ENCODE peak calls at places on chromosomes 7 and 10, in ten cellular contexts. M is EL; N is activated effector memory CD4-positive, alpha-beta T cell treated with anti-CD3 and anti-CD28 coated beads, Interleukin-2, amount 50 U/mL, for 16 hours; J is CD4-positive, CD25-positive, alpha-beta regulatory T cell; H is AG09309; O is astrocyte; T is A549; B is NCI-H226; U is activated T-cell treated with anti-CD3 and anti-CD28 coated beads, Interleukin-2, amount 50 U/mL, for 72 hours; C is activated naive CD8-positive, alpha-beta T cell treated with anti-CD3 and anti-CD28 coated beads, Interleukin-2, amount 50 U/mL, for 16 hours. K is an unnamed sample.

GRCh38 chr7:176786-177185 is 15.6 kb upstream of the FAM20C start:
- DNase-seq in J (no peak), C (no peak), T (no peak), H (no peak), M (no peak), B (no peak), U (no peak), O (no peak), N (no peak), K (no peak)

GRCh38 chr7:16416289-16417282 is 4.8 kb downstream of the CRPPA start:
- DNase-seq in U (no peak), B (peak; percentile 63), J (no peak), O (peak; percentile 83), C (no peak), N (no peak), M (peak; percentile 81), H (no peak), T (no peak), K (no peak)

GRCh38 chr7:156515911-156516790 is 124.4 kb upstream of the RNF32 start:
- DNase-seq in J (no peak), N (no peak), T (no peak), M (no peak), H (no peak), U (no peak), C (no peak), B (no peak), O (no peak), K (no peak)

GRCh38 chr10:121245799-121246198 is 352.4 kb downstream of the FGFR2 start:
- DNase-seq in H (no peak), O (no peak), N (no peak), M (no peak), C (no peak), U (no peak), J (no peak), B (no peak), T (no peak), K (no peak)

GRCh38 chr7:92340016-92340415 is 94.2 kb downstream of the ANKIB1 start:
- DNase-seq in O (no peak), B (no peak), N (no peak), M (no peak), H (no peak), U (no peak), T (no peak), J (no peak), C (no peak), K (no peak)

GRCh38 chr10:79385392-79385795 is 38.1 kb downstream of the PPIF start:
- DNase-seq in C (no peak), U (no peak), B (no peak), H (no peak), T (no peak), O (no peak), J (no peak), N (no peak), M (no peak), K (no peak)

GRCh38 chr7:141053626-141054025 is 20.2 kb upstream of the TMEM178B start:
- DNase-seq in T (no peak), J (no peak), N (peak; percentile 82), H (no peak), C (no peak), U (peak; percentile 66), M (peak; percentile 74), O (no peak), B (no peak), K (no peak)

GRCh38 chr7:72334066-72334465 is 78.1 kb downstream of the CALN1 start:
- DNase-seq in J (no peak), T (no peak), M (no peak), O (no peak), H (no peak), B (no peak), U (no peak), C (no peak), N (no peak), K (no peak)

GRCh38 chr10:5292196-5292735 is 72.5 kb upstream of the UCN3 start:
- DNase-seq in T (peak; percentile 68), O (no peak), B (no peak), H (no peak), N (peak; percentile 78), M (no peak), J (peak; percentile 48), C (no peak), U (no peak), K (no peak)

GRCh38 chr10:44343836-44344235 is 41.1 kb downstream of the CXCL12 start:
- DNase-seq in J (no peak), U (no peak), M (no peak), C (no peak), T (no peak), B (no peak), N (no peak), H (no peak), O (no peak), K (no peak)

GRCh38 chr10:69898524-69898923 is 96.8 kb downstream of the COL13A1 start:
- DNase-seq in N (no peak), O (no peak), C (no peak), M (no peak), J (no peak), B (no peak), T (no peak), H (no peak), U (no peak), K (no peak)

GRCh38 chr7:132075573-132075972 is 500.7 kb downstream of the PLXNA4 start:
- DNase-seq in J (no peak), M (no peak), H (no peak), B (no peak), C (no peak), O (no peak), T (no peak), U (no peak), N (no peak), K (no peak)

GRCh38 chr7:133783276-133783675 is 343.9 kb upstream of the LRGUK start:
- DNase-seq in C (no peak), H (no peak), B (no peak), U (no peak), T (peak; percentile 3), J (no peak), N (no peak), M (peak; percentile 26), O (no peak), K (no peak)

GRCh38 chr10:88553116-88553752 is 29.9 kb downstream of the RNLS start:
- DNase-seq in M (peak; percentile 63), N (peak; percentile 64), H (peak; percentile 82), U (peak; percentile 28), J (peak; percentile 49), T (peak; percentile 75), C (no peak), B (peak; percentile 48), O (peak; percentile 68), K (no peak)

GRCh38 chr10:64733980-64734379 is 1212.8 kb downstream of the REEP3 start:
- DNase-seq in B (no peak), J (no peak), T (peak; percentile 45), H (no peak), O (no peak), U (no peak), C (no peak), N (no peak), M (no peak), K (no peak)

GRCh38 chr10:133254421-133255120 is 16.9 kb downstream of the VENTX start:
- DNase-seq in M (no peak), T (no peak), U (no peak), C (no peak), B (no peak), H (no peak), N (no peak), O (no peak), J (no peak), K (no peak)

GRCh38 chr7:134826105-134826504 is 46.7 kb downstream of the CALD1 start:
- DNase-seq in N (no peak), J (no peak), O (peak; percentile 97), U (no peak), C (no peak), T (no peak), B (no peak), H (peak; percentile 59), M (peak; percentile 78), K (no peak)

GRCh38 chr10:70602665-70603438 is at the start of gene PRF1:
- DNase-seq in J (peak; percentile 84), N (peak; percentile 88), O (no peak), B (no peak), T (no peak), H (no peak), M (no peak), U (peak; percentile 86), C (peak; percentile 44), K (peak; percentile 78)

GRCh38 chr10:77297370-77297692 is 340.3 kb downstream of the KCNMA1 start:
- DNase-seq in M (peak; percentile 53), H (peak; percentile 23), N (no peak), O (peak; percentile 72), T (peak; percentile 25), U (no peak), B (peak; percentile 80), J (no peak), C (no peak), K (no peak)

GRCh38 chr7:77569514-77570232 is 32.6 kb downstream of the PTPN12 start:
- DNase-seq in J (no peak), H (no peak), C (no peak), T (no peak), B (no peak), U (no peak), M (peak; percentile 40), N (no peak), O (peak; percentile 16), K (no peak)

GRCh38 chr7:132472463-132473120 is 103.7 kb downstream of the PLXNA4 start:
- DNase-seq in U (no peak), H (peak; percentile 20), C (no peak), J (no peak), O (peak; percentile 66), T (no peak), N (no peak), B (peak; percentile 22), M (peak; percentile 80), K (no peak)

GRCh38 chr7:49324707-49325106 is 400.4 kb downstream of the CDC14C start:
- DNase-seq in H (no peak), N (no peak), B (no peak), O (peak; percentile 3), U (no peak), J (no peak), C (no peak), T (peak; percentile 4), M (no peak), K (no peak)

GRCh38 chr10:15624405-15625191 is 95.1 kb downstream of the ITGA8 start:
- DNase-seq in O (peak; percentile 23), T (no peak), U (no peak), M (no peak), J (no peak), N (no peak), C (no peak), H (peak; percentile 68), B (no peak), K (no peak)

GRCh38 chr7:142025896-142026295 is 30.2 kb downstream of the MGAM start:
- DNase-seq in B (peak; percentile 83), J (no peak), C (no peak), M (peak; percentile 58), H (no peak), T (no peak), O (peak; percentile 41), N (no peak), U (no peak), K (no peak)

GRCh38 chr7:151485006-151485732 is 34.5 kb downstream of the RHEB start:
- DNase-seq in M (peak; percentile 69), N (no peak), O (peak; percentile 90), J (no peak), C (no peak), T (peak; percentile 69), U (no peak), B (peak; percentile 76), H (peak; percentile 55), K (no peak)

GRCh38 chr10:119687192-119688032 is 36.2 kb downstream of the BAG3 start:
- DNase-seq in B (no peak), U (no peak), T (no peak), M (no peak), H (no peak), C (no peak), N (no peak), O (peak; percentile 62), J (no peak), K (no peak)

GRCh38 chr10:90777614-90778013 is 80.2 kb downstream of the HTR7 start:
- DNase-seq in C (no peak), J (no peak), T (no peak), O (no peak), N (no peak), H (no peak), U (no peak), B (no peak), M (no peak), K (no peak)

GRCh38 chr7:33841658-33842057 is 63.7 kb upstream of the BMPER start:
- DNase-seq in J (no peak), U (no peak), T (peak; percentile 28), O (no peak), B (peak; percentile 28), N (no peak), M (peak; percentile 60), C (no peak), H (no peak), K (no peak)